ENCODE peak calls at places on chromosomes 1 and 21, in ten cellular contexts. V is NCI-H345; D is left cardiac atrium; M is substantia nigra; C is astrocyte of the spinal cord; K is activated T-cell treated with anti-CD3 and anti-CD28 coated beads for 24 hours; R is amygdala; Z is activated naive CD4-positive, alpha-beta T cell; L is COLO829; W is fibroblast of the aortic adventitia. J is an unnamed sample.

GRCh38 chr21:45142469-45142868 is 68.1 kb downstream of the ADARB1 start:
- DNase-seq in C (peak), W (peak), V (no peak), L (no peak), M (peak), Z (no peak), K (no peak), D (peak), R (no peak), J (no peak)

GRCh38 chr1:168408531-168409242 is 128.0 kb downstream of the TBX19 start:
- DNase-seq in V (no peak), Z (no peak), D (no peak), K (peak), W (peak), L (peak), M (no peak), C (peak), R (no peak), J (no peak)

GRCh38 chr1:2251786-2252185 is 23.7 kb downstream of the SKI start:
- DNase-seq in K (no peak), C (no peak), M (no peak), D (peak), L (no peak), V (no peak), R (no peak), W (no peak), Z (no peak), J (peak)

GRCh38 chr1:219913005-219913404 is 15.4 kb downstream of the SLC30A10 start:
- DNase-seq in L (no peak), V (no peak), K (no peak), D (no peak), R (no peak), C (no peak), M (no peak), Z (no peak), W (no peak), J (no peak)

GRCh38 chr1:43618521-43619313 is 31.2 kb upstream of the KDM4A start:
- DNase-seq in R (no peak), V (no peak), C (no peak), W (no peak), K (no peak), M (no peak), L (no peak), D (no peak), Z (no peak), J (no peak)

GRCh38 chr1:61518670-61519400 is 206.1 kb downstream of the TM2D1 start:
- DNase-seq in M (no peak), V (no peak), R (no peak), D (no peak), Z (no peak), C (no peak), K (no peak), L (no peak), W (no peak), J (no peak)

GRCh38 chr1:47591801-47592200 is 154.0 kb downstream of the FOXD2 start:
- DNase-seq in K (no peak), M (no peak), L (no peak), W (no peak), D (no peak), C (no peak), V (no peak), Z (no peak), R (no peak), J (no peak)

GRCh38 chr1:184974086-184974836 is at the start of gene NIBAN1:
- DNase-seq in W (peak), D (peak), M (peak), C (peak), L (no peak), V (peak), Z (no peak), K (peak), R (no peak), J (peak)

GRCh38 chr1:11804666-11805453 is 904 bp downstream of the MTHFR start:
- DNase-seq in Z (no peak), K (no peak), W (peak), R (no peak), M (peak), D (peak), C (peak), V (peak), L (no peak), J (peak)

GRCh38 chr1:246532519-246532918 is 25.4 kb upstream of the SMYD3 start:
- DNase-seq in Z (no peak), C (no peak), W (no peak), K (no peak), R (no peak), M (no peak), V (no peak), L (no peak), D (no peak), J (no peak)

GRCh38 chr1:27689423-27690173 is 17.6 kb upstream of the IFI6 start:
- DNase-seq in R (no peak), W (peak), L (no peak), C (peak), M (no peak), V (no peak), D (no peak), K (no peak), Z (no peak), J (no peak)

GRCh38 chr1:101908980-101909379 is 87.7 kb downstream of the OLFM3 start:
- DNase-seq in V (no peak), Z (no peak), L (no peak), D (no peak), C (no peak), K (no peak), R (no peak), W (no peak), M (no peak), J (no peak)

GRCh38 chr1:199954701-199955100 is 72.8 kb upstream of the NR5A2 start:
- DNase-seq in L (no peak), C (no peak), W (no peak), K (no peak), M (no peak), Z (no peak), V (no peak), R (no peak), D (no peak), J (peak)

GRCh38 chr1:230283678-230284077 is 142.5 kb downstream of the PGBD5 start:
- DNase-seq in V (no peak), W (no peak), C (no peak), Z (no peak), L (no peak), M (no peak), K (no peak), R (no peak), D (no peak), J (no peak)

GRCh38 chr1:53069663-53070327 is 7.8 kb downstream of the PODN start:
- DNase-seq in M (no peak), V (no peak), C (no peak), K (no peak), D (peak), L (no peak), R (no peak), Z (no peak), W (no peak), J (no peak)

GRCh38 chr1:3530931-3531818 is 76.7 kb downstream of the ARHGEF16 start:
- DNase-seq in C (peak), V (peak), Z (peak), D (peak), R (no peak), W (peak), M (no peak), L (peak), K (peak), J (peak)

GRCh38 chr1:163439506-163439905 is 117.8 kb downstream of the NUF2 start:
- DNase-seq in V (no peak), K (no peak), M (no peak), L (no peak), Z (no peak), C (no peak), W (no peak), R (no peak), D (no peak), J (no peak)

GRCh38 chr1:13666317-13666716 is 33.7 kb upstream of the PRDM2 start:
- DNase-seq in C (no peak), K (no peak), Z (no peak), D (no peak), M (no peak), R (no peak), L (no peak), W (no peak), V (no peak), J (no peak)

GRCh38 chr1:154571964-154572288 is 4.3 kb downstream of the CHRNB2 start:
- DNase-seq in C (no peak), Z (no peak), R (no peak), M (no peak), K (no peak), V (no peak), W (no peak), L (no peak), D (no peak), J (no peak)

GRCh38 chr21:42632771-42633690 is 20.4 kb upstream of the PDE9A start:
- DNase-seq in K (no peak), M (no peak), L (no peak), R (no peak), C (no peak), V (no peak), W (no peak), D (no peak), Z (no peak), J (no peak)

GRCh38 chr1:200877010-200877409 is 4.2 kb downstream of the GPR25 start:
- DNase-seq in M (no peak), V (no peak), R (no peak), L (no peak), D (no peak), Z (no peak), K (no peak), C (no peak), W (no peak), J (no peak)

GRCh38 chr1:212432163-212432705 is 486 bp upstream of the NENF start:
- DNase-seq in R (no peak), C (peak), W (peak), K (no peak), D (no peak), Z (no peak), L (no peak), M (no peak), V (no peak), J (no peak)

GRCh38 chr1:201355471-201355870 is 22.0 kb downstream of the TNNT2 start:
- DNase-seq in D (no peak), L (no peak), W (no peak), R (no peak), V (no peak), C (no peak), M (no peak), K (no peak), Z (no peak), J (no peak)

GRCh38 chr1:27360159-27361043 is 6.4 kb downstream of the MAP3K6 start:
- DNase-seq in Z (no peak), V (no peak), R (no peak), M (no peak), L (no peak), C (no peak), K (no peak), W (no peak), D (peak), J (peak)

GRCh38 chr1:41341756-41342562 is 19.3 kb upstream of the FOXO6 start:
- DNase-seq in K (no peak), M (no peak), C (no peak), Z (no peak), L (no peak), D (no peak), V (peak), R (no peak), W (no peak), J (no peak)

GRCh38 chr1:201537028-201537427 is 1.9 kb upstream of the NAV1 start:
- DNase-seq in C (no peak), W (peak), V (no peak), K (no peak), M (no peak), D (no peak), R (no peak), L (no peak), Z (no peak), J (no peak)

GRCh38 chr21:38913120-38913975 is 107.6 kb downstream of the ETS2 start:
- DNase-seq in R (no peak), D (peak), W (peak), M (peak), Z (no peak), C (peak), V (peak), L (peak), K (no peak), J (peak)

GRCh38 chr21:43304206-43304605 is 122.7 kb downstream of the SIK1 start:
- DNase-seq in K (no peak), M (no peak), Z (no peak), L (no peak), C (no peak), V (no peak), D (peak), R (no peak), W (no peak), J (no peak)

GRCh38 chr1:45205910-45206721 is at the start of gene ZSWIM5:
- DNase-seq in D (peak), Z (peak), K (peak), L (no peak), V (peak), C (peak), W (peak), R (peak), M (peak), J (peak)

GRCh38 chr1:55053265-55053954 is 14.1 kb downstream of the PCSK9 start:
- DNase-seq in M (no peak), K (no peak), D (peak), L (no peak), C (no peak), Z (no peak), V (no peak), R (no peak), W (no peak), J (peak)

GRCh38 chr1:215416497-215416896 is 150.6 kb upstream of the KCTD3 start:
- DNase-seq in L (no peak), W (no peak), V (no peak), K (no peak), D (no peak), Z (no peak), R (no peak), C (no peak), M (no peak), J (no peak)

GRCh38 chr1:151968058-151968457 is 25.6 kb downstream of the S100A10 start:
- DNase-seq in R (no peak), V (no peak), K (no peak), Z (no peak), L (no peak), C (peak), D (no peak), M (no peak), W (peak), J (peak)

GRCh38 chr1:176522310-176522846 is 59.4 kb downstream of the PAPPA2 start:
- DNase-seq in M (no peak), C (no peak), K (no peak), V (no peak), L (no peak), W (no peak), Z (no peak), R (no peak), D (no peak), J (no peak)

J was measured in testis.